ENCODE peak calls at places on chromosomes 6 and 20, in eight cellular contexts. J is HL-60, P is breast epithelium, E is transverse colon, K is HCT116, Q is spleen, Z is stomach, F is H1. A is an unnamed sample.

GRCh38 chr20:59948828-59949720 is 8.9 kb downstream of the FAM217B start:
- DNase-seq in J (peak), P (no peak), E (no peak), K (peak), Q (no peak), Z (no peak), F (no peak), A (no peak)

GRCh38 chr6:47253136-47253535 is 56.6 kb downstream of the TNFRSF21 start:
- DNase-seq in J (no peak), P (no peak), E (no peak), K (no peak), Q (no peak), Z (no peak), F (no peak), A (no peak)

GRCh38 chr6:71855406-71855805 is 30.9 kb upstream of the RIMS1 start:
- DNase-seq in J (no peak), P (no peak), E (no peak), K (no peak), Q (no peak), Z (no peak), F (no peak), A (no peak)

GRCh38 chr6:2111162-2111677 is 134.2 kb downstream of the GMDS start:
- DNase-seq in J (no peak), P (no peak), E (no peak), K (peak), Q (no peak), Z (no peak), F (no peak), A (no peak)

GRCh38 chr20:10883166-10883565 is 209.4 kb upstream of the JAG1 start:
- DNase-seq in J (peak), P (no peak), E (no peak), K (no peak), Q (no peak), Z (no peak), F (no peak), A (no peak)

GRCh38 chr6:2890981-2891767 is 11.9 kb downstream of the SERPINB9 start:
- DNase-seq in J (no peak), P (no peak), E (peak), K (no peak), Q (no peak), Z (no peak), F (no peak), A (no peak)

GRCh38 chr20:63061701-63062100 is 54.9 kb upstream of the BHLHE23 start:
- DNase-seq in J (no peak), P (no peak), E (no peak), K (no peak), Q (peak), Z (no peak), F (no peak), A (peak)

GRCh38 chr6:108113557-108114519 is 39.3 kb upstream of the OSTM1 start:
- DNase-seq in J (peak), P (no peak), E (no peak), K (peak), Q (no peak), Z (no peak), F (no peak), A (peak)

GRCh38 chr6:40397287-40398033 is 189.7 kb downstream of the LRFN2 start:
- DNase-seq in J (no peak), P (no peak), E (no peak), K (no peak), Q (no peak), Z (no peak), F (no peak), A (no peak)

GRCh38 chr20:12838261-12838866 is 170.4 kb upstream of the SPTLC3 start:
- DNase-seq in J (no peak), P (no peak), E (no peak), K (no peak), Q (no peak), Z (no peak), F (no peak), A (no peak)

GRCh38 chr6:140602431-140602836 is 1228.0 kb upstream of the CITED2 start:
- DNase-seq in J (no peak), P (no peak), E (no peak), K (no peak), Q (no peak), Z (no peak), F (no peak), A (no peak)

GRCh38 chr6:32082951-32083350 is 26.2 kb downstream of the TNXB start:
- DNase-seq in J (no peak), P (no peak), E (no peak), K (no peak), Q (peak), Z (no peak), F (no peak), A (peak)

GRCh38 chr6:64281167-64281566 is 645.6 kb downstream of the PHF3 start:
- DNase-seq in J (no peak), P (no peak), E (no peak), K (no peak), Q (no peak), Z (no peak), F (no peak), A (no peak)

GRCh38 chr20:36128463-36129176 is 25.9 kb upstream of the EPB41L1 start:
- DNase-seq in J (no peak), P (no peak), E (no peak), K (no peak), Q (no peak), Z (no peak), F (no peak), A (no peak)

GRCh38 chr20:56453347-56453746 is 15.1 kb upstream of the RTF2 start:
- DNase-seq in J (peak), P (no peak), E (no peak), K (no peak), Q (no peak), Z (no peak), F (no peak), A (no peak)

GRCh38 chr6:144418969-144419545 is 133.9 kb downstream of the UTRN start:
- DNase-seq in J (no peak), P (no peak), E (no peak), K (no peak), Q (no peak), Z (no peak), F (no peak), A (no peak)

GRCh38 chr6:163416640-163417253 is 2.2 kb downstream of the QKI start:
- DNase-seq in J (peak), P (no peak), E (peak), K (peak), Q (no peak), Z (peak), F (no peak), A (no peak)

GRCh38 chr6:36217188-36217587 is 20.6 kb downstream of the BRPF3 start:
- DNase-seq in J (no peak), P (no peak), E (no peak), K (no peak), Q (no peak), Z (no peak), F (no peak), A (no peak)

GRCh38 chr6:42929928-42930360 is 664 bp downstream of the CNPY3 start:
- DNase-seq in J (peak), P (no peak), E (peak), K (no peak), Q (peak), Z (peak), F (no peak), A (peak)

GRCh38 chr6:168479421-168479820 is 38.4 kb downstream of the SMOC2 start:
- DNase-seq in J (no peak), P (no peak), E (no peak), K (no peak), Q (no peak), Z (no peak), F (no peak), A (no peak)

GRCh38 chr6:142372348-142372747 is 70.5 kb downstream of the ADGRG6 start:
- DNase-seq in J (no peak), P (no peak), E (no peak), K (peak), Q (no peak), Z (no peak), F (no peak), A (no peak)

GRCh38 chr6:152642578-152643375 is 5.6 kb upstream of the SYNE1 start:
- DNase-seq in J (peak), P (no peak), E (no peak), K (peak), Q (peak), Z (peak), F (peak), A (no peak)

GRCh38 chr6:30100585-30101422 is 12.1 kb downstream of the TRIM31 start:
- DNase-seq in J (no peak), P (peak), E (peak), K (no peak), Q (no peak), Z (peak), F (no peak), A (peak)

GRCh38 chr6:96631248-96631647 is 68.3 kb downstream of the FHL5 start:
- DNase-seq in J (no peak), P (no peak), E (no peak), K (no peak), Q (no peak), Z (no peak), F (no peak), A (no peak)

GRCh38 chr6:19465760-19466159 is 371.4 kb upstream of the ID4 start:
- DNase-seq in J (no peak), P (no peak), E (no peak), K (no peak), Q (no peak), Z (no peak), F (no peak), A (no peak)

GRCh38 chr6:148943451-148943850 is 196.6 kb downstream of the UST start:
- DNase-seq in J (no peak), P (no peak), E (no peak), K (no peak), Q (no peak), Z (no peak), F (no peak), A (no peak)

GRCh38 chr6:148951662-148952061 is 204.8 kb downstream of the UST start:
- DNase-seq in J (no peak), P (no peak), E (no peak), K (no peak), Q (no peak), Z (no peak), F (no peak), A (no peak)

GRCh38 chr6:148944608-148945007 is 197.8 kb downstream of the UST start:
- DNase-seq in J (no peak), P (no peak), E (no peak), K (no peak), Q (no peak), Z (no peak), F (no peak), A (no peak)

GRCh38 chr6:148945311-148946021 is 198.6 kb downstream of the UST start:
- DNase-seq in J (no peak), P (no peak), E (no peak), K (no peak), Q (no peak), Z (no peak), F (no peak), A (no peak)

DNA sequence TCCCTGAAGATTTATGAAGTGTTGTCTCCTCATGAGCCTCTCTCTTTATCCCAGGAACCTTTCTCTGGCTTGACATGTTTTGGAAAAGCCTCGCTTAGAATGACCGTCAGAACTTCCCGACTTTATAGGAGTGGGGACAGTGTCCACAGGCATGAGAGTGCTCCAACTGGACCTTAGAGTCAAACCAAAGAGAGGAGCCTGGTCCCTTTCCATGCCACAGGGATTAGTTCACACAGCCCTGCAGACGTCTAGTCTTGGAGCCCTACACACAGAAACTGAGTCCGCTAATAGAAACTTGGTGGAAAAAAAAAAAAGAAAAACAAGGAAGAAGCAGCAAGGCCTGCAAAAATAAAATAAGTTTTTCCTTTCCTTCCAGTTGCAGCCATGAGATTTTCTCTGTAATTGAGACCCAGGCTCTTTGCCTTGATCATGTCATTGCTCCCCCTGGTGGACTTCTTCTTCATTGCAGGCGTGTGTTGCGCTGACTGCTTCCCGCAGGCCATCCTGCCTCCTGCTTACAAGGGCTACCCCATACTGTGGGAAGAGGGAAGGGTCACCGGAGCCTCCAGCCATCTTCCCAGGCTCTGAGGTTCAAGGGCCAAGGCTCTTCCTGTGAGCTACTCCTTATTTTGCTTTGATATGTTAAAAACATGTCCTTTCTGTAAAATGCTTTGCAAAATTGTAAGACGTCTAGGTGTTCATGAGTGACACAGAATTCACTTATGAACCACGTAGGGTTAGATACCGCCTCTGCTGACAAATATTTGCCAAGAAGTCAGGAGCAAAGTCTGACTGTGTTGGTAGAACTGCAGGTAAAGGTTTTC is 201.0 kb downstream of the UST start:
- DNase-seq in J (peak), P (peak), E (peak), K (peak), Q (peak), Z (peak), F (peak), A (no peak)
- TF ChIP-seq POLR2AphosphoS5 in J (no peak), P (no peak), E (no peak), K (no peak), Q (no peak), Z (peak), F (no peak), A (no peak)

GRCh38 chr6:136466789-136467585 is 83.2 kb downstream of the MAP7 start:
- DNase-seq in J (no peak), P (no peak), E (no peak), K (no peak), Q (no peak), Z (no peak), F (no peak), A (no peak)

GRCh38 chr6:136469154-136469553 is 81.1 kb downstream of the MAP7 start:
- DNase-seq in J (no peak), P (no peak), E (no peak), K (no peak), Q (no peak), Z (no peak), F (no peak), A (no peak)

GRCh38 chr6:136470044-136470443 is 80.2 kb downstream of the MAP7 start:
- DNase-seq in J (no peak), P (no peak), E (no peak), K (no peak), Q (no peak), Z (no peak), F (no peak), A (no peak)

GRCh38 chr6:136471372-136471771 is 78.8 kb downstream of the MAP7 start:
- DNase-seq in J (no peak), P (no peak), E (no peak), K (no peak), Q (no peak), Z (no peak), F (no peak), A (no peak)

GRCh38 chr6:136468711-136469110 is 81.5 kb downstream of the MAP7 start:
- DNase-seq in J (no peak), P (no peak), E (no peak), K (no peak), Q (no peak), Z (no peak), F (no peak), A (no peak)
- H3K4me3 ChIP-seq in J (no peak), P (no peak), E (no peak), K (no peak), Q (no peak), Z (no peak), F (no peak), A (no peak)

DNA sequence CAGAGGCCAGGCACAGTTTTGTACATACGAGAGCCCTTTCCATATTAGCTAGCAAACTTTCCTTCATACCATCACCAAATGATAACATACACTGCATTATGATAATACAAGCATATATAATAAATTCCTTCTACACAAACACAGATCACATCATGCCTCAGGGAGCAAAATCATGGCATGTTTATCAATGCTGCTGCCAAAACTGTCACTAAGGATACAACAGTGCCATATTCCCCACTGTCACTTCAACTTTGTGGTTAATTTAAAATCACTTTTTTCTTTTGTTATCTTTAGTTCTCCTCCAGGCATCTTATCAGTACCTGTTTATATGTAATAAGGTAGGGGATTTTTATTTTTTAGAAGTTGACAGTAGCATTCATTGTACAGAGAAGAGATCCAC is 196.3 kb downstream of the EPM2A start:
- DNase-seq in J (no peak), P (no peak), E (no peak), K (no peak), Q (no peak), Z (no peak), F (no peak), A (no peak)
- TF ChIP-seq POLR2AphosphoS5 in J (no peak), P (no peak), E (no peak), K (no peak), Q (no peak), Z (no peak), F (no peak), A (no peak)

DNA sequence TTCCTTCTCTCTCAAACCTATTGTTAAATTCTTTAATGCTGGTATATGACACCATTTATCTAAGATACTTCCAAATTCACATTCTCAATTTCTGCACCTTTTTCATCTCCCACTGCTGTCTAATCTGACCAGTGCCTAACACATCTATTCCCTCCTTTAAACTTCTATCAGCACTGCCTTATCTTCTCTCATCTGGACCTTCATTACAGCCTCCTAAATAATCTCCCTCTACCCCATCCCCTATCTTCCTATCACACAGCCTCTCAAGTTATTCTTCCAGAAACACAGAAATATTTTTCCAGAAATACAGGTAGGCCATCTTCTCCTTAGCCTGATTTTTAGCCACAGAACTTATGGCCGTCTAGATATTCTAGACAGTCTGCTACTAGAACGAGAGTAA is 5.5 kb downstream of the DTNBP1 start:
- DNase-seq in J (no peak), P (no peak), E (no peak), K (no peak), Q (no peak), Z (no peak), F (no peak), A (no peak)
- H3K4me3 ChIP-seq in J (no peak), P (no peak), E (no peak), K (no peak), Q (no peak), Z (no peak), F (no peak), A (no peak)

GRCh38 chr6:136641166-136641565 is 90.9 kb upstream of the MAP7 start:
- DNase-seq in J (no peak), P (no peak), E (no peak), K (no peak), Q (no peak), Z (no peak), F (no peak), A (no peak)

GRCh38 chr6:136639671-136640070 is 89.4 kb upstream of the MAP7 start:
- DNase-seq in J (no peak), P (no peak), E (no peak), K (no peak), Q (no peak), Z (no peak), F (no peak), A (no peak)

GRCh38 chr6:136633355-136633754 is 83.1 kb upstream of the MAP7 start:
- DNase-seq in J (no peak), P (no peak), E (no peak), K (no peak), Q (no peak), Z (no peak), F (no peak), A (no peak)

GRCh38 chr6:136640132-136640915 is 90.1 kb upstream of the MAP7 start:
- DNase-seq in J (no peak), P (no peak), E (no peak), K (no peak), Q (no peak), Z (no peak), F (no peak), A (no peak)

DNA sequence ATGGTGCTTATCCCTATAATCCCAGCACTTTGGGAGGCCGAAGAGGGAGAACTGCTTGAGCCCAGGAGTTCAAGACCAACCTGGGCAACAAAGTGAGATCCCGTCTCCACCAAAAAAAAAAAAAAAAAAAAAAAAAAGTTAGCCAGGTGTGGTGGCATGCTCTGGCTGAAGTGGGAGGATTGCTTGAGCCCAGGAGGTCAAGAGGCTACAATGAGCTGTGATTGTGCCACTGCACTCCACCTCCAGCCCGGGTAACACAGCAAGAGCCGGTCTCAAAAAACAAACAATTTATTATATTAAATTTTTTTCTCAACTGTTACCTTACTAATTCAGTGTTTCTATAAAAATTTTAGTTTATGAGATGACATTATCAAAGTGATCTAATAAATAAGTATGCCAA is 85.4 kb upstream of the MAP7 start:
- DNase-seq in J (no peak), P (no peak), E (no peak), K (no peak), Q (no peak), Z (no peak), F (no peak), A (no peak)
- TF ChIP-seq POLR2AphosphoS5 in J (no peak), P (no peak), E (no peak), K (no peak), Q (no peak), Z (no peak), F (no peak), A (no peak)

GRCh38 chr20:329325-329695 is 4.0 kb downstream of the SOX12 start:
- DNase-seq in J (peak), P (no peak), E (no peak), K (no peak), Q (no peak), Z (no peak), F (no peak), A (no peak)
- H3K4me3 ChIP-seq in J (no peak), P (no peak), E (no peak), K (no peak), Q (no peak), Z (no peak), F (no peak), A (no peak)

GRCh38 chr20:45038747-45039469 is 62.0 kb downstream of the KCNS1 start:
- DNase-seq in J (no peak), P (no peak), E (no peak), K (no peak), Q (no peak), Z (no peak), F (no peak), A (no peak)
- TF ChIP-seq POLR2AphosphoS5 in J (no peak), P (no peak), E (no peak), K (no peak), Q (no peak), Z (no peak), F (no peak), A (no peak)

A was measured in upper lobe of left lung.